ENCODE peak calls at places on chromosomes 6 and 20, in nine cellular contexts. T is smooth muscle cell of the brain vasculature; G is stimulated activated CD8-positive, alpha-beta memory T cell treated with anti-CD3 and anti-CD28 coated beads, Interleukin-4, amount 100 ng/mL, for 24 hours; O is left colon; N is anterior cingulate cortex; I is stimulated activated CD4-positive, alpha-beta T cell treated with anti-CD3 and anti-CD28 coated beads, Interleukin-1b, Interleukin-23, amount 100 ng/mL, for 4 hours; V is H4; P is H54; Y is WTC11. F is an unnamed sample.

GRCh38 chr6:27141472-27142015 is 106.0 kb upstream of the PRSS16 start:
- DNase-seq in G (no peak), V (no peak), T (no peak), N (no peak), Y (no peak), O (no peak), P (no peak), I (no peak), F (no peak)

GRCh38 chr6:85544776-85545175 is 48.9 kb downstream of the SNX14 start:
- DNase-seq in I (no peak), Y (no peak), T (no peak), N (no peak), O (no peak), G (no peak), V (no peak), P (no peak), F (no peak)

GRCh38 chr20:56433221-56433879 is 21.3 kb downstream of the CASS4 start:
- DNase-seq in P (no peak), N (no peak), I (no peak), O (no peak), Y (no peak), T (no peak), V (no peak), G (no peak), F (no peak)

GRCh38 chr6:111418971-111419693 is 63.9 kb downstream of the REV3L start:
- DNase-seq in N (no peak), I (no peak), G (no peak), T (peak), O (no peak), V (no peak), Y (no peak), P (peak), F (no peak)

GRCh38 chr6:141403827-141404226 is 728.9 kb upstream of the GJE1 start:
- DNase-seq in I (no peak), N (no peak), G (no peak), P (no peak), V (no peak), Y (no peak), O (no peak), T (no peak), F (no peak)

GRCh38 chr20:48635791-48636267 is 192.0 kb downstream of the PREX1 start:
- DNase-seq in O (no peak), T (no peak), V (peak), P (peak), G (peak), I (peak), Y (peak), N (peak), F (peak)

GRCh38 chr6:100810015-100810414 is 71.1 kb downstream of the ASCC3 start:
- DNase-seq in V (no peak), P (no peak), O (no peak), I (no peak), G (no peak), N (no peak), T (no peak), Y (no peak), F (no peak)

GRCh38 chr6:14730654-14731053 is 515.2 kb upstream of the JARID2 start:
- DNase-seq in V (no peak), T (no peak), I (no peak), P (no peak), Y (no peak), N (no peak), O (no peak), G (no peak), F (no peak)

GRCh38 chr6:167294651-167295494 is 3.8 kb downstream of the UNC93A start:
- DNase-seq in P (no peak), Y (no peak), V (no peak), I (no peak), O (no peak), G (no peak), T (no peak), N (no peak), F (no peak)

GRCh38 chr6:37021356-37022129 is 16.1 kb downstream of the FGD2 start:
- DNase-seq in G (peak), O (no peak), I (peak), P (no peak), N (no peak), Y (peak), T (peak), V (peak), F (peak)

GRCh38 chr6:56927538-56928453 is 27.1 kb upstream of the BEND6 start:
- DNase-seq in P (no peak), O (no peak), T (no peak), I (no peak), G (no peak), N (no peak), Y (peak), V (no peak), F (no peak)

GRCh38 chr6:37310980-37311379 is 42.8 kb upstream of the RNF8 start:
- DNase-seq in P (no peak), N (no peak), Y (no peak), T (no peak), G (no peak), O (no peak), V (no peak), I (no peak), F (no peak)

GRCh38 chr6:75882734-75883133 is 133.7 kb downstream of the MYO6 start:
- DNase-seq in N (no peak), Y (no peak), T (peak), V (peak), P (no peak), G (no peak), O (no peak), I (no peak), F (peak)

GRCh38 chr20:50304501-50304856 is 113.8 kb downstream of the CEBPB start:
- DNase-seq in N (no peak), V (no peak), I (no peak), T (no peak), P (no peak), O (peak), Y (no peak), G (no peak), F (no peak)

GRCh38 chr6:99282479-99283062 is 66.9 kb downstream of the FAXC start:
- DNase-seq in G (no peak), V (no peak), N (no peak), Y (no peak), I (no peak), O (no peak), T (no peak), P (peak), F (no peak)

GRCh38 chr20:24495266-24495665 is 25.8 kb downstream of the SYNDIG1 start:
- DNase-seq in T (no peak), G (no peak), O (no peak), Y (no peak), I (no peak), V (no peak), P (no peak), N (no peak), F (no peak)

GRCh38 chr20:25226433-25227316 is 21.2 kb upstream of the PYGB start:
- DNase-seq in V (peak), O (no peak), G (no peak), I (no peak), P (no peak), N (no peak), Y (no peak), T (no peak), F (no peak)

GRCh38 chr6:148559848-148560433 is 186.9 kb upstream of the UST start:
- DNase-seq in N (peak), G (peak), V (no peak), O (peak), I (peak), P (peak), Y (peak), T (no peak), F (peak)

GRCh38 chr6:169921853-169922779 is 170.7 kb downstream of the ERMARD start:
- DNase-seq in P (no peak), G (peak), N (no peak), I (no peak), O (no peak), Y (no peak), T (no peak), V (no peak), F (no peak)

F was measured in PC-9.